ENCODE peak calls at places on chromosomes 5 and 9, in nine cellular contexts. M is neural crest cell, Y is colonic mucosa, W is GM23338, F is fibroblast of lung, L is body of pancreas, X is heart left ventricle, G is GM12864, N is RWPE1. R is an unnamed sample.

GRCh38 chr5:15574806-15575205 is 74.8 kb downstream of the FBXL7 start:
- DNase-seq in M (no peak), Y (no peak), W (no peak), F (peak), L (no peak), X (no peak), G (no peak), N (no peak), R (no peak)

GRCh38 chr9:127397722-127398647 is 1.0 kb downstream of the SLC2A8 start:
- DNase-seq in M (peak), Y (peak), W (peak), F (peak), L (peak), X (peak), G (no peak), N (peak), R (peak)

GRCh38 chr5:945691-946541 is 53.2 kb downstream of the TRIP13 start:
- DNase-seq in M (no peak), Y (no peak), W (no peak), F (no peak), L (no peak), X (no peak), G (no peak), N (no peak), R (no peak)

GRCh38 chr9:12719431-12719830 is 26.2 kb downstream of the TYRP1 start:
- DNase-seq in M (no peak), Y (no peak), W (peak), F (peak), L (no peak), X (no peak), G (no peak), N (peak), R (no peak)

GRCh38 chr9:136093331-136093986 is 1.6 kb downstream of the NACC2 start:
- DNase-seq in M (no peak), Y (peak), W (no peak), F (no peak), L (no peak), X (no peak), G (no peak), N (no peak), R (no peak)

GRCh38 chr5:91361055-91361701 is 21.9 kb downstream of the ARRDC3 start:
- DNase-seq in M (no peak), Y (no peak), W (no peak), F (no peak), L (no peak), X (no peak), G (no peak), N (no peak), R (no peak)

GRCh38 chr5:32094691-32095090 is 79.4 kb downstream of the GOLPH3 start:
- DNase-seq in M (no peak), Y (no peak), W (no peak), F (no peak), L (no peak), X (no peak), G (no peak), N (no peak), R (no peak)

GRCh38 chr5:116897291-116897690 is 322.7 kb upstream of the SEMA6A start:
- DNase-seq in M (no peak), Y (no peak), W (no peak), F (no peak), L (no peak), X (no peak), G (no peak), N (no peak), R (no peak)

GRCh38 chr5:106392766-106393165 is 1278.0 kb downstream of the EFNA5 start:
- DNase-seq in M (no peak), Y (no peak), W (no peak), F (no peak), L (no peak), X (no peak), G (no peak), N (peak), R (no peak)

GRCh38 chr9:974993-975739 is 1.3 kb upstream of the DMRT3 start:
- DNase-seq in M (no peak), Y (no peak), W (peak), F (no peak), L (no peak), X (no peak), G (no peak), N (no peak), R (peak)

GRCh38 chr5:2912741-2913140 is 161.3 kb upstream of the IRX2 start:
- DNase-seq in M (no peak), Y (no peak), W (no peak), F (no peak), L (no peak), X (no peak), G (no peak), N (no peak), R (no peak)

GRCh38 chr9:110763568-110763967 is 95.0 kb downstream of the MUSK start:
- DNase-seq in M (no peak), Y (no peak), W (no peak), F (no peak), L (no peak), X (no peak), G (no peak), N (no peak), R (no peak)

GRCh38 chr5:108560581-108560980 is 178.7 kb upstream of the FBXL17 start:
- DNase-seq in M (no peak), Y (no peak), W (no peak), F (peak), L (no peak), X (peak), G (no peak), N (no peak), R (no peak)

GRCh38 chr5:60811105-60811504 is 33.0 kb downstream of the ELOVL7 start:
- DNase-seq in M (no peak), Y (no peak), W (no peak), F (no peak), L (no peak), X (no peak), G (no peak), N (no peak), R (no peak)

GRCh38 chr9:93129691-93130500 is 4.2 kb downstream of the NINJ1 start:
- DNase-seq in M (no peak), Y (no peak), W (no peak), F (no peak), L (no peak), X (peak), G (no peak), N (no peak), R (no peak)

GRCh38 chr5:52783226-52783959 is 4.3 kb upstream of the ITGA1 start:
- DNase-seq in M (no peak), Y (no peak), W (no peak), F (peak), L (no peak), X (no peak), G (no peak), N (peak), R (no peak)

GRCh38 chr5:146877178-146877681 is 1.3 kb downstream of the PPP2R2B start:
- DNase-seq in M (no peak), Y (no peak), W (peak), F (no peak), L (no peak), X (no peak), G (no peak), N (no peak), R (no peak)

GRCh38 chr9:120619751-120620655 is 40.0 kb upstream of the CDK5RAP2 start:
- DNase-seq in M (peak), Y (peak), W (peak), F (peak), L (peak), X (peak), G (peak), N (peak), R (peak)

GRCh38 chr5:95843733-95844223 is 21.3 kb upstream of the GLRX start:
- DNase-seq in M (no peak), Y (peak), W (no peak), F (peak), L (no peak), X (no peak), G (no peak), N (no peak), R (no peak)

GRCh38 chr5:37962389-37962788 is 122.5 kb upstream of the GDNF start:
- DNase-seq in M (no peak), Y (no peak), W (no peak), F (no peak), L (no peak), X (no peak), G (no peak), N (no peak), R (no peak)

GRCh38 chr5:150503977-150504620 is 3.8 kb upstream of the NDST1 start:
- DNase-seq in M (no peak), Y (peak), W (no peak), F (no peak), L (peak), X (peak), G (no peak), N (no peak), R (no peak)

GRCh38 chr9:80931163-80931562 is 758.2 kb downstream of the TLE1 start:
- DNase-seq in M (no peak), Y (no peak), W (no peak), F (no peak), L (no peak), X (no peak), G (no peak), N (no peak), R (no peak)

GRCh38 chr9:7394007-7394774 is 405.4 kb downstream of the DMAC1 start:
- DNase-seq in M (peak), Y (no peak), W (peak), F (no peak), L (no peak), X (no peak), G (no peak), N (no peak), R (no peak)

GRCh38 chr5:77935516-77936364 is 159.6 kb upstream of the TBCA start:
- DNase-seq in M (no peak), Y (no peak), W (no peak), F (peak), L (no peak), X (no peak), G (peak), N (no peak), R (no peak)

GRCh38 chr5:10536931-10537579 is 26.8 kb upstream of the ANKRD33B start:
- DNase-seq in M (no peak), Y (no peak), W (no peak), F (no peak), L (no peak), X (no peak), G (no peak), N (no peak), R (no peak)

GRCh38 chr5:50711280-50711679 is 44.8 kb downstream of the PARP8 start:
- DNase-seq in M (no peak), Y (peak), W (no peak), F (peak), L (peak), X (no peak), G (peak), N (peak), R (no peak)

GRCh38 chr9:25678147-25678666 is at the start of gene TUSC1:
- DNase-seq in M (no peak), Y (peak), W (peak), F (peak), L (peak), X (peak), G (no peak), N (peak), R (peak)

GRCh38 chr5:72633649-72634048 is 126.4 kb upstream of the ZNF366 start:
- DNase-seq in M (no peak), Y (no peak), W (no peak), F (peak), L (no peak), X (no peak), G (no peak), N (no peak), R (no peak)

GRCh38 chr5:179232091-179232490 is 113.2 kb downstream of the ADAMTS2 start:
- DNase-seq in M (no peak), Y (no peak), W (no peak), F (no peak), L (no peak), X (peak), G (no peak), N (no peak), R (no peak)

GRCh38 chr5:149212203-149212951 is 59.3 kb upstream of the AFAP1L1 start:
- DNase-seq in M (no peak), Y (peak), W (no peak), F (peak), L (no peak), X (no peak), G (no peak), N (no peak), R (no peak)

GRCh38 chr5:56172225-56172624 is 60.9 kb downstream of the ANKRD55 start:
- DNase-seq in M (no peak), Y (no peak), W (no peak), F (peak), L (no peak), X (no peak), G (no peak), N (no peak), R (no peak)

GRCh38 chr9:110604101-110604710 is 24.7 kb upstream of the SVEP1 start:
- DNase-seq in M (no peak), Y (peak), W (no peak), F (no peak), L (no peak), X (no peak), G (no peak), N (no peak), R (no peak)

GRCh38 chr5:59412428-59412827 is 481.1 kb downstream of the PDE4D start:
- DNase-seq in M (no peak), Y (no peak), W (no peak), F (no peak), L (no peak), X (no peak), G (no peak), N (no peak), R (no peak)

DNA sequence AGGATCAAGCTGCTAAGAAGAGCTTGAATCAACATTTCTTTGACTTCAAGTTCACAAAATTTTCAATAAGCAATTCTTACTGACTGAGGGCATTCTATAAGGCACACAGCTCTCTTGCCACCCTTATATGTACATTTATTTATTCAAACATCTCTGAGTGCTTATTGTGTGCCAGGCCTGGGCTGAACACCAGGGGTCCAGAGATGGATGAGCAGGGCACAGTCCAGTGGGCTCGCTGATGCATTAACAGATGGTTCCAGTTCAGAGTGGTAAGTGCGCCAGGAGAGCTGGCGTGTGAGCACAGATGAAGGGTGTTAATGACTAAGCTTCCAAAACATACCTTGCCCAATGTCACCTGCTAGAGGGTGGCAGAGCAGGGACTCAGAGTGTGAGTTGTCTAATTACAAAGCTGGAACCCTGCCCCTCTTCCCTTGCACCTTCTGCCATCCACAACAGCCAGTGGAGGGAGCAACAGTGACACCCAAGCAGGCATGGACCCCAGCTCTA is 24.6 kb downstream of the ALG2 start:
- DNase-seq in M (no peak), Y (no peak), W (no peak), F (no peak), L (no peak), X (no peak), G (no peak), N (no peak), R (no peak)
- TF ChIP-seq CTCF in M (no peak), Y (no peak), W (peak), F (no peak), L (no peak), X (no peak), G (no peak), N (no peak), R (no peak)

GRCh38 chr9:113876806-113877236 is 712 bp downstream of the ZNF618 start:
- DNase-seq in M (no peak), Y (no peak), W (peak), F (peak), L (no peak), X (no peak), G (no peak), N (no peak), R (no peak)
- TF ChIP-seq CTCF in M (peak), Y (no peak), W (no peak), F (peak), L (peak), X (peak), G (no peak), N (peak), R (peak)

DNA sequence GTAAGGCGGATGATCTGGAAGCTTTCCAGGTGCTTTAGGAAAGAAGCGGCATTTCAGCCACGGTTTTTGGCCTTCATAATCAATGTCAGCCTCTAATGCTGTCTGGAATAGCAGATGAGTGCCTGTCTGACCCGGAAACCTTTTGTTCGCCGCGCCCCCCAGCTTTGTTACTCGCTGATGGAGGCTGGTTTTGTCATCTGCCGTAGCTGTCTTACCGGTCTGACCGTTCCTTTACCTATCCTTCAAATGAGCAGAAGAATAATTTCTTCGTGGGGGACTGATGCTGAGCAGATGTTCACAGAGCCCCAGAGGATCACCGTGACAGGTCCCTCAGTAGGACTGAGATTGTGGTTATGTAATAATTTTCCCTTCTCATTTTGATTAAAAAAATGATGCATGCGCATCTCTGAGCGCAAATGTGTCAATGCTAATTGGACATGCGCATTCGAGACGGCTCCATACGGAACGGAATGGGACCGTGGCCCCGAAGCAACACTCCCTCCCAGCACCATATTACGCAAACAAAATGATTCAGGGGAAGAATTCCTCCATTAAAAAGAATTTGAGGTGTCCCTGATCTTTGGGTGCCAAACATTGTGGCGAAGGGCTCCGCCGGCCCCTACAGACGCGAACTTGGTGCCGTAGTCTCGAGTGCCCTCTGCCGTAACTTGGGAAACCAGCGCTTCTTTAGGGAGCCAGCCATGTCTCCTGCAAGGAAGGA is 27.6 kb downstream of the TLX3 start:
- DNase-seq in M (no peak), Y (no peak), W (peak), F (peak), L (peak), X (peak), G (no peak), N (peak), R (peak)
- TF ChIP-seq CTCF in M (peak), Y (peak), W (peak), F (peak), L (peak), X (peak), G (peak), N (peak), R (no peak)

DNA sequence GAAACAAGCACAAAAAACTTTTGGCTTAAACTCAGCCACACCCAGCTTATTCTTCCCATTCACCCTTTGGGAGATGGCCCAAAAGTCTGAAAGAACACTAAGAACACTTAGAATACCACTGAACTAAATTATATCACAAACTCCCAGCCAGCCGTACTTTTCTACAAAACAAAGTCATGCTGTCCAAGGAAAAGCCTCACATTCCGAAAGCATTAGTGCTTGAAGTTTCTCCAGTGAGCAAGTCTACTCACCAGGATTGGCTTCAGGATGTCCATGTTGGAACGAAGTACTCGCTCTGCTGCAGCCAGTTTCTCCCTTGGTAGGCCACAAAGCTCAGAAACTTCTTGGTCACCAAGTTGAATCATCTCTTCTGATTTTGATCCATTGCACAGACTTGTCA is 69.7 kb downstream of the ABCA1 start:
- DNase-seq in M (no peak), Y (no peak), W (no peak), F (peak), L (no peak), X (no peak), G (no peak), N (no peak), R (no peak)
- TF ChIP-seq CTCF in M (no peak), Y (no peak), W (no peak), F (no peak), L (no peak), X (no peak), G (no peak), N (no peak), R (no peak)

DNA sequence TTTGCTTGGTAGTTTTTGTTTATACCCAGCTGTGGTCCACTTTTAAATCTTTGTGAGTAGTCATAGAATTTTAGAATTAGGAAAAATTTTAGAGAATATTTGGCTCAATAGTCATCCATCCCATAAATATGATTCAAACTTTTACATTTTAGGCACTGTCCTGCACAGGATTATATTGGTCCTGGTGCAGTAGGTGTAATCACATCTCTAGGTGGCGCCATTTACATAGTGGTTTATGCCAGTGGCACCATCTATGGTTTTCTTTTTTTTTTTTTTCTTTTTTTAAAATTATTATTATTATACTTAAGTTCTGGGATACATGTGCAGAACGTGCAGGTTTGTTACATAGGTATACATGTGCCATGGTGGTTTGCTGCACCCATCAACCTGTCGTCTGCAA is 260.7 kb upstream of the KCNN2 start:
- DNase-seq in M (no peak), Y (peak), W (peak), F (peak), L (peak), X (no peak), G (no peak), N (peak), R (peak)
- TF ChIP-seq CTCF in M (peak), Y (peak), W (peak), F (peak), L (peak), X (peak), G (peak), N (peak), R (peak)